ENCODE peak calls at places on chromosomes 3 and 15, in four cellular contexts. U, R, B and Y are unnamed samples.

GRCh38 chr15:41977757-41978369 is 5.5 kb upstream of the EHD4 start:
- DNase-seq in U (no peak), R (no peak), B (no peak), Y (no peak)

GRCh38 chr3:55828712-55829111 is 341.6 kb upstream of the WNT5A start:
- DNase-seq in U (no peak), R (no peak), B (no peak), Y (no peak)

GRCh38 chr3:143120716-143121239 is 1.2 kb downstream of the CHST2 start:
- DNase-seq in U (peak), R (peak), B (peak), Y (peak)

GRCh38 chr15:78204351-78205309 is 29.7 kb downstream of the ACSBG1 start:
- DNase-seq in U (peak), R (peak), B (no peak), Y (no peak)

GRCh38 chr15:70339551-70340517 is 242.1 kb upstream of the TLE3 start:
- DNase-seq in U (peak), R (no peak), B (peak), Y (no peak)

GRCh38 chr3:103295974-103296570 is 861.3 kb downstream of the ZPLD1 start:
- DNase-seq in U (peak), R (no peak), B (peak), Y (no peak)

GRCh38 chr3:23359116-23359515 is 156.0 kb downstream of the UBE2E2 start:
- DNase-seq in U (no peak), R (no peak), B (no peak), Y (no peak)

GRCh38 chr3:138381950-138382715 is 33.8 kb downstream of the MRAS start:
- DNase-seq in U (peak), R (peak), B (no peak), Y (no peak)

GRCh38 chr3:65483475-65483874 is 555.2 kb downstream of the MAGI1 start:
- DNase-seq in U (peak), R (peak), B (no peak), Y (no peak)

GRCh38 chr15:69209661-69210060 is 49.2 kb downstream of the GLCE start:
- DNase-seq in U (no peak), R (no peak), B (no peak), Y (no peak)

GRCh38 chr3:122560680-122561079 is 3.4 kb downstream of the PARP9 start:
- DNase-seq in U (peak), R (peak), B (peak), Y (peak)

GRCh38 chr15:29859981-29860745 is 37.9 kb upstream of the TJP1 start:
- DNase-seq in U (peak), R (no peak), B (no peak), Y (no peak)

GRCh38 chr15:67792250-67792942 is 32.9 kb upstream of the SKOR1 start:
- DNase-seq in U (no peak), R (no peak), B (no peak), Y (no peak)

GRCh38 chr3:170740726-170741591 is 129.0 kb downstream of the RPL22L1 start:
- DNase-seq in U (peak), R (peak), B (no peak), Y (no peak)

GRCh38 chr15:74799843-74800558 is 12.6 kb upstream of the LMAN1L start:
- DNase-seq in U (peak), R (peak), B (peak), Y (peak)

GRCh38 chr3:161920196-161920595 is 423.6 kb downstream of the OTOL1 start:
- DNase-seq in U (no peak), R (no peak), B (no peak), Y (no peak)

GRCh38 chr3:49032646-49033304 is 3.6 kb upstream of the IMPDH2 start:
- DNase-seq in U (peak), R (no peak), B (no peak), Y (no peak)

GRCh38 chr15:41661078-41661528 is 898 bp downstream of the MGA start:
- DNase-seq in U (no peak), R (no peak), B (no peak), Y (no peak)

GRCh38 chr3:87350367-87351199 is 74.2 kb upstream of the POU1F1 start:
- DNase-seq in U (peak), R (peak), B (peak), Y (peak)

GRCh38 chr15:49492834-49493233 is 69.8 kb downstream of the FGF7 start:
- DNase-seq in U (peak), R (no peak), B (no peak), Y (no peak)

GRCh38 chr15:63441266-63441665 is 59.6 kb upstream of the CA12 start:
- DNase-seq in U (no peak), R (no peak), B (no peak), Y (no peak)

GRCh38 chr3:192834428-192834827 is 83.2 kb downstream of the MB21D2 start:
- DNase-seq in U (no peak), R (no peak), B (no peak), Y (no peak)

GRCh38 chr3:125028657-125029056 is 27.1 kb downstream of the HEG1 start:
- DNase-seq in U (no peak), R (no peak), B (no peak), Y (no peak)

GRCh38 chr15:75682181-75683135 is 30.2 kb downstream of the CSPG4 start:
- DNase-seq in U (no peak), R (no peak), B (no peak), Y (no peak)

GRCh38 chr3:40582401-40583027 is 57.8 kb downstream of the ZNF621 start:
- DNase-seq in U (no peak), R (no peak), B (no peak), Y (no peak)

GRCh38 chr15:32659340-32659831 is 17.9 kb downstream of the SCG5 start:
- DNase-seq in U (no peak), R (no peak), B (no peak), Y (no peak)

GRCh38 chr3:113776564-113776963 is 29.7 kb downstream of the ATP6V1A start:
- DNase-seq in U (no peak), R (no peak), B (no peak), Y (no peak)